ENCODE peak calls at places on chromosomes 11 and 22, in five cellular contexts. One of them, this sample, is unnamed.

GRCh38 chr22:43343262-43343988 is at the start of gene SCUBE1:
- DNase-seq in GM12878: no peak
- DNase-seq in brain microvascular endothelial cell: no peak
- DNase-seq in breast epithelium: no peak
- DNase-seq in astrocyte of the spinal cord: no peak
- DNase-seq in this sample: peak

GRCh38 chr22:21939392-21940319 is 13.0 kb downstream of the PPM1F start:
- DNase-seq in GM12878: no peak
- DNase-seq in brain microvascular endothelial cell: no peak
- DNase-seq in breast epithelium: no peak
- DNase-seq in astrocyte of the spinal cord: no peak
- DNase-seq in this sample: no peak

GRCh38 chr11:64893194-64894069 is 15.0 kb upstream of the EHD1 start:
- DNase-seq in GM12878: no peak
- DNase-seq in brain microvascular endothelial cell: no peak
- DNase-seq in breast epithelium: no peak
- DNase-seq in astrocyte of the spinal cord: no peak
- DNase-seq in this sample: no peak

GRCh38 chr11:47409440-47410403 is 1.3 kb downstream of the SLC39A13 start:
- DNase-seq in GM12878: no peak
- DNase-seq in brain microvascular endothelial cell: no peak
- DNase-seq in breast epithelium: no peak
- DNase-seq in astrocyte of the spinal cord: no peak
- DNase-seq in this sample: no peak

GRCh38 chr11:79263001-79263400 is 177.8 kb downstream of the TENM4 start:
- DNase-seq in GM12878: no peak
- DNase-seq in brain microvascular endothelial cell: no peak
- DNase-seq in breast epithelium: no peak
- DNase-seq in astrocyte of the spinal cord: peak
- DNase-seq in this sample: no peak

GRCh38 chr11:45881708-45882368 is 3.6 kb upstream of the MAPK8IP1 start:
- DNase-seq in GM12878: no peak
- DNase-seq in brain microvascular endothelial cell: no peak
- DNase-seq in breast epithelium: no peak
- DNase-seq in astrocyte of the spinal cord: no peak
- DNase-seq in this sample: no peak

GRCh38 chr11:116371146-116371545 is 401.6 kb downstream of the BUD13 start:
- DNase-seq in GM12878: no peak
- DNase-seq in brain microvascular endothelial cell: no peak
- DNase-seq in breast epithelium: no peak
- DNase-seq in astrocyte of the spinal cord: no peak
- DNase-seq in this sample: no peak

GRCh38 chr11:112961146-112961668 is at the start of gene NCAM1:
- DNase-seq in GM12878: no peak
- DNase-seq in brain microvascular endothelial cell: peak
- DNase-seq in breast epithelium: no peak
- DNase-seq in astrocyte of the spinal cord: peak
- DNase-seq in this sample: peak

GRCh38 chr11:34145073-34145472 is 39.6 kb downstream of the NAT10 start:
- DNase-seq in GM12878: peak
- DNase-seq in brain microvascular endothelial cell: no peak
- DNase-seq in breast epithelium: no peak
- DNase-seq in astrocyte of the spinal cord: no peak
- DNase-seq in this sample: no peak

GRCh38 chr11:69012092-69013008 is 696 bp downstream of the MRGPRF start:
- DNase-seq in GM12878: no peak
- DNase-seq in brain microvascular endothelial cell: no peak
- DNase-seq in breast epithelium: no peak
- DNase-seq in astrocyte of the spinal cord: no peak
- DNase-seq in this sample: no peak

GRCh38 chr22:30240541-30241417 is 5.8 kb downstream of the LIF start:
- DNase-seq in GM12878: no peak
- DNase-seq in brain microvascular endothelial cell: no peak
- DNase-seq in breast epithelium: no peak
- DNase-seq in astrocyte of the spinal cord: no peak
- DNase-seq in this sample: no peak

GRCh38 chr22:37019309-37020191 is at the start of the genes MPST and TST:
- DNase-seq in GM12878: no peak
- DNase-seq in brain microvascular endothelial cell: peak
- DNase-seq in breast epithelium: no peak
- DNase-seq in astrocyte of the spinal cord: peak
- DNase-seq in this sample: peak

GRCh38 chr11:61571337-61571736 is 9.5 kb downstream of the SYT7 start:
- DNase-seq in GM12878: no peak
- DNase-seq in brain microvascular endothelial cell: no peak
- DNase-seq in breast epithelium: no peak
- DNase-seq in astrocyte of the spinal cord: no peak
- DNase-seq in this sample: no peak

GRCh38 chr11:69076129-69076791 is 27.5 kb downstream of the TPCN2 start:
- DNase-seq in GM12878: no peak
- DNase-seq in brain microvascular endothelial cell: peak
- DNase-seq in breast epithelium: no peak
- DNase-seq in astrocyte of the spinal cord: peak
- DNase-seq in this sample: no peak

GRCh38 chr11:64400667-64401066 is 41.7 kb downstream of the RPS6KA4 start:
- DNase-seq in GM12878: no peak
- DNase-seq in brain microvascular endothelial cell: no peak
- DNase-seq in breast epithelium: no peak
- DNase-seq in astrocyte of the spinal cord: no peak
- DNase-seq in this sample: no peak

GRCh38 chr22:44884968-44885805 is 124.6 kb downstream of the PHF21B start:
- DNase-seq in GM12878: no peak
- DNase-seq in brain microvascular endothelial cell: no peak
- DNase-seq in breast epithelium: peak
- DNase-seq in astrocyte of the spinal cord: no peak
- DNase-seq in this sample: no peak

GRCh38 chr11:71339178-71339881 is 87.0 kb upstream of the SHANK2 start:
- DNase-seq in GM12878: no peak
- DNase-seq in brain microvascular endothelial cell: no peak
- DNase-seq in breast epithelium: no peak
- DNase-seq in astrocyte of the spinal cord: no peak
- DNase-seq in this sample: no peak

GRCh38 chr11:116960916-116961315 is 123.5 kb upstream of the APOA1 start:
- DNase-seq in GM12878: no peak
- DNase-seq in brain microvascular endothelial cell: peak
- DNase-seq in breast epithelium: no peak
- DNase-seq in astrocyte of the spinal cord: peak
- DNase-seq in this sample: no peak

DNA sequence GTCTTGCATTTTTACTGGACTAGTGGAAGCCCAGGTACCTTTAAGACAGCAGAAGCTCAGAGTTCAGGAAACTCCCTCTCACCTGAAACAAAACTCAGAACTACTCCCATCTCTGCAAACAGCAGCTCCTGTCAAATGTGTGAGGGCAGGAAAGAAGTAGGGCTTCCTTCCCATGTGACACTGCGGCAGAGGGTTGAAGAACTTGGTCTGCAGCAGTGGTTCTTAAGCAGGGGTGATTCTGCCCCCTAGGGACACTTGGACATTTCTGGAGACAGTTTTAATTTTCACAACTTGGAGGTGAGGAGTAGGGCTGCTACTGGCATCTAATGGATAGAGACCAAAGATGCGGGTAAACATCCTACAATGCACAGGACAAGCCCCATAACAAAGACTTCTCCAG is 63.4 kb downstream of the RCN1 start:
- DNase-seq in GM12878: peak
- DNase-seq in brain microvascular endothelial cell: peak
- DNase-seq in breast epithelium: no peak
- DNase-seq in astrocyte of the spinal cord: peak
- DNase-seq in this sample: no peak
- TF ChIP-seq CTCF in GM12878: no peak
- TF ChIP-seq CTCF in brain microvascular endothelial cell: peak
- TF ChIP-seq CTCF in breast epithelium: no peak
- TF ChIP-seq CTCF in astrocyte of the spinal cord: peak
- TF ChIP-seq CTCF in this sample: peak

GRCh38 chr11:103671143-103671651 is 365.2 kb upstream of the DDI1 start:
- DNase-seq in GM12878: no peak
- DNase-seq in brain microvascular endothelial cell: no peak
- DNase-seq in breast epithelium: no peak
- DNase-seq in astrocyte of the spinal cord: no peak
- DNase-seq in this sample: no peak
- TF ChIP-seq CTCF in GM12878: peak
- TF ChIP-seq CTCF in brain microvascular endothelial cell: peak
- TF ChIP-seq CTCF in breast epithelium: no peak
- TF ChIP-seq CTCF in astrocyte of the spinal cord: peak
- TF ChIP-seq CTCF in this sample: peak

GRCh38 chr22:46050451-46050845 is 73.5 kb upstream of the WNT7B start:
- DNase-seq in GM12878: no peak
- DNase-seq in brain microvascular endothelial cell: no peak
- DNase-seq in breast epithelium: peak
- DNase-seq in astrocyte of the spinal cord: no peak
- DNase-seq in this sample: no peak
- TF ChIP-seq CTCF in GM12878: no peak
- TF ChIP-seq CTCF in brain microvascular endothelial cell: no peak
- TF ChIP-seq CTCF in breast epithelium: no peak
- TF ChIP-seq CTCF in astrocyte of the spinal cord: no peak
- TF ChIP-seq CTCF in this sample: no peak

GRCh38 chr11:57131080-57131790 is 50.5 kb upstream of the LRRC55 start:
- DNase-seq in GM12878: no peak
- DNase-seq in brain microvascular endothelial cell: peak
- DNase-seq in breast epithelium: no peak
- DNase-seq in astrocyte of the spinal cord: peak
- DNase-seq in this sample: peak
- TF ChIP-seq CTCF in GM12878: peak
- TF ChIP-seq CTCF in brain microvascular endothelial cell: peak
- TF ChIP-seq CTCF in breast epithelium: peak
- TF ChIP-seq CTCF in astrocyte of the spinal cord: peak
- TF ChIP-seq CTCF in this sample: peak

GRCh38 chr22:50303848-50304527 is 3.5 kb downstream of the PLXNB2 start:
- DNase-seq in GM12878: no peak
- DNase-seq in brain microvascular endothelial cell: no peak
- DNase-seq in breast epithelium: no peak
- DNase-seq in astrocyte of the spinal cord: no peak
- DNase-seq in this sample: no peak
- TF ChIP-seq CTCF in GM12878: no peak
- TF ChIP-seq CTCF in brain microvascular endothelial cell: peak
- TF ChIP-seq CTCF in breast epithelium: no peak
- TF ChIP-seq CTCF in astrocyte of the spinal cord: no peak
- TF ChIP-seq CTCF in this sample: no peak

DNA sequence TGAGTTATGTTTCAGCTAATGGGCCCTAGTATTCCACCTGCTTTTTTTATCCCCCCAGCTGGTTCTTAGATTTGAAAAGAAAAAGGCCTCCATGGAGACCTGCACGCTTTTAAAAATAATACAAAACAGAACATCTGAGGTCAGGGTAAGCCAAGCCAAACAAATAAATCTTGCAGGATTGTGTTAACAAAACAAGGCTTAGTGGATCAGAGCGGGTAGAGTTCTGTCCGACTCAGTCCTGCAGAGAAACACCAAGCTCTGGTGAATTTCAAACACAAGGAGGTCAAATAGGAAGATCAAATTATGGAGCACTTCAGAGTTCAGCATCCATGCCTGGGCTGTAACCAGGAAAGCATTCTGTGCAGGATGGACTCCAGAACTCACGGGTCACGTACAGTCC is 86.9 kb downstream of the SYN3 start:
- DNase-seq in GM12878: no peak
- DNase-seq in brain microvascular endothelial cell: no peak
- DNase-seq in breast epithelium: no peak
- DNase-seq in astrocyte of the spinal cord: no peak
- DNase-seq in this sample: no peak
- TF ChIP-seq CTCF in GM12878: no peak
- TF ChIP-seq CTCF in brain microvascular endothelial cell: no peak
- TF ChIP-seq CTCF in breast epithelium: no peak
- TF ChIP-seq CTCF in astrocyte of the spinal cord: no peak
- TF ChIP-seq CTCF in this sample: no peak

DNA sequence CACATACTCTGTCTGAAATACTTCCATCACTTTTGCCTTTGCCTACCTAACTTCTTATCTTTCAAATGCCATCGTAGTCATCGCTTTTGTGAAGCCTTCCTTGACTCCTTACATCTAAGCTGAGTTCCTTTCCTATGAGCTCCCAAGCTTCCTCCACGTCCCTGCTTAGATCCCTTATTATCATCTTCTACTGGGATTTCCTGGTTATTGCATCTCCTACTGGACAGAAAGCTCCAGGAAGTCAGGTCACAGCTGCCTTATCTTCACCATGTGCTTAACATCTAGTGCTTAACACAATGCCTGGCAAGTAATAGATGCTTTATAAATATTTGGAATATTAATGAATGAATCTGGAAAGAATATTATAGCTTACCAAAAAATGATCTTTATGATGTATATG is 5.9 kb downstream of the YPEL4 start:
- DNase-seq in GM12878: no peak
- DNase-seq in brain microvascular endothelial cell: no peak
- DNase-seq in breast epithelium: no peak
- DNase-seq in astrocyte of the spinal cord: no peak
- DNase-seq in this sample: no peak
- TF ChIP-seq CTCF in GM12878: no peak
- TF ChIP-seq CTCF in brain microvascular endothelial cell: no peak
- TF ChIP-seq CTCF in breast epithelium: no peak
- TF ChIP-seq CTCF in astrocyte of the spinal cord: peak
- TF ChIP-seq CTCF in this sample: no peak

GRCh38 chr11:111938687-111939160 is 1.6 kb downstream of the DIXDC1 start:
- DNase-seq in GM12878: peak
- DNase-seq in brain microvascular endothelial cell: peak
- DNase-seq in breast epithelium: no peak
- DNase-seq in astrocyte of the spinal cord: peak
- DNase-seq in this sample: no peak
- TF ChIP-seq CTCF in GM12878: no peak
- TF ChIP-seq CTCF in brain microvascular endothelial cell: no peak
- TF ChIP-seq CTCF in breast epithelium: no peak
- TF ChIP-seq CTCF in astrocyte of the spinal cord: no peak
- TF ChIP-seq CTCF in this sample: no peak

DNA sequence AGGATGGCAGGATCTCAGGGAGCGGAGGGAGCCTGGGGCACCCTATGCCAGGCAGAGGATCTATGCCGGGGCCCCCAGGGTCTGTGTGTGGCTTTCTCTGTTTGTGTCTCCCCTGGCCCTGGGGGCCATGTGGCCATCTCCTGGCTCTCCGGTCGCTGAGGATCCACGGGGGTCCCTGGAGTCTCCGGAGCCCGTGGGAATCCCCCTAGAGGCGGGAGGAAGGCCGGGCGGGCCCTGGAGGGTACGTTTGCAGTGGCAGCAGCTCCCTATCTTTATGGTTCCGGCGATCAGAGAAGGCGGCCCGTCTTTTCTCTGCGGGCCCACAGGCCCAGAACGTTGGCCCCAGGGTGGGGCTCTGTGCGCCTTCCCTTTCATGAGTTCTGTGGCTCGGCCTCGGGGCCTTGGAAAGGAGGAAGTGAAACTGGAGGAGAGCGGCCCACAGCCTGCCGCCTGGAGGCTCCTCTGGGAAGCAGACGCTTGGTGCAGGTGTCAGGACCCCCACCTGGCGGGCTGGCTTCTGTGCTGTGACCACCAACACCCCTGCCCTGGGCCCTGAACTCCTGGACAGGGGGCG is 82.1 kb downstream of the KCNQ1 start:
- DNase-seq in GM12878: no peak
- DNase-seq in brain microvascular endothelial cell: no peak
- DNase-seq in breast epithelium: peak
- DNase-seq in astrocyte of the spinal cord: no peak
- DNase-seq in this sample: no peak
- TF ChIP-seq CTCF in GM12878: peak
- TF ChIP-seq CTCF in brain microvascular endothelial cell: no peak
- TF ChIP-seq CTCF in breast epithelium: no peak
- TF ChIP-seq CTCF in astrocyte of the spinal cord: no peak
- TF ChIP-seq CTCF in this sample: peak

DNA sequence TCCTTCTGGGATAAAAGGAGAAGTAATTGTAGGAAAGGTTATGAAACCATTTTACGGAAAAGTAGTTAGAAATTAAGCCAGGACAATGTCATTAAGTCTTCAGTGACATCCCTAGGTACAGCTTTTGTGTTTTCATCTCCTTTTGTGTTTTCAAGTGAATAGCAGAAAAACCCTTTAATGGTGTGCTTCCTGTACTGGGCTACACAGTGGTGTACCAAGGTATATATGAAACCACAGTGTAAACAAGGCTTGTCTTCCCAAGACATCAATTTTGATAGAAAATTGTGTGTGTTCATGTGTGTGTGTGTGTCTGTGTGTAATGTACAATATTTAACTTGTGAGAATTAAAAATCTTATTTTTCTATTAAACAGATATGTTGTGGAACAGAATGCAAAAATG is 8.9 kb downstream of the MRPL17 start:
- DNase-seq in GM12878: no peak
- DNase-seq in brain microvascular endothelial cell: no peak
- DNase-seq in breast epithelium: no peak
- DNase-seq in astrocyte of the spinal cord: no peak
- DNase-seq in this sample: no peak
- TF ChIP-seq CTCF in GM12878: no peak
- TF ChIP-seq CTCF in brain microvascular endothelial cell: no peak
- TF ChIP-seq CTCF in breast epithelium: no peak
- TF ChIP-seq CTCF in astrocyte of the spinal cord: no peak
- TF ChIP-seq CTCF in this sample: no peak

This sample was measured in progenitor cell of endocrine pancreas.